ENCODE peak calls at places on chromosomes 3 and 15, in ten cellular contexts. F is HCT116; S is OCI-LY7; Z is neural progenitor cell; M is cardiac muscle cell; Y is GM23248; X is esophagus muscularis mucosa; B is RWPE1; P is A673; D is CD4-positive, CD25-positive, alpha-beta regulatory T cell. T is an unnamed sample.

GRCh38 chr3:13623101-13623654 is 74.3 kb downstream of the FBLN2 start:
- DNase-seq in F (no peak), S (no peak), Z (peak), M (peak), Y (no peak), X (no peak), B (peak), P (no peak), D (no peak), T (no peak)

GRCh38 chr3:151431940-151432339 is 28.9 kb downstream of the IGSF10 start:
- DNase-seq in F (no peak), S (no peak), Z (no peak), M (peak), Y (peak), X (peak), B (no peak), P (no peak), D (no peak), T (peak)

GRCh38 chr15:52438047-52438446 is 90.6 kb downstream of the MYO5A start:
- DNase-seq in F (no peak), S (no peak), Z (no peak), M (no peak), Y (no peak), X (no peak), B (no peak), P (no peak), D (no peak), T (no peak)

GRCh38 chr15:59349715-59350420 is 22.8 kb downstream of the MYO1E start:
- DNase-seq in F (peak), S (no peak), Z (no peak), M (no peak), Y (peak), X (no peak), B (peak), P (no peak), D (no peak), T (peak)

GRCh38 chr15:80691575-80691974 is 3.5 kb upstream of the ABHD17C start:
- DNase-seq in F (no peak), S (no peak), Z (no peak), M (no peak), Y (no peak), X (no peak), B (no peak), P (no peak), D (no peak), T (no peak)

GRCh38 chr3:52177701-52178042 is 20.3 kb upstream of the ALAS1 start:
- DNase-seq in F (no peak), S (no peak), Z (no peak), M (no peak), Y (no peak), X (no peak), B (no peak), P (no peak), D (no peak), T (no peak)

GRCh38 chr15:26889298-26889898 is 22.5 kb downstream of the GABRA5 start:
- DNase-seq in F (peak), S (peak), Z (peak), M (peak), Y (peak), X (peak), B (peak), P (peak), D (peak), T (peak)

GRCh38 chr15:61063875-61064320 is 165.2 kb downstream of the RORA start:
- DNase-seq in F (no peak), S (no peak), Z (no peak), M (no peak), Y (no peak), X (no peak), B (peak), P (no peak), D (no peak), T (no peak)

GRCh38 chr3:173371848-173372487 is 25.6 kb upstream of the NLGN1 start:
- DNase-seq in F (no peak), S (no peak), Z (peak), M (peak), Y (peak), X (no peak), B (peak), P (peak), D (no peak), T (peak)

GRCh38 chr15:95409924-95410323 is 920.6 kb upstream of the NR2F2 start:
- DNase-seq in F (no peak), S (no peak), Z (no peak), M (no peak), Y (no peak), X (no peak), B (no peak), P (no peak), D (no peak), T (peak)

GRCh38 chr15:63054281-63054683 is 11.7 kb downstream of the TPM1 start:
- DNase-seq in F (no peak), S (no peak), Z (no peak), M (no peak), Y (peak), X (no peak), B (no peak), P (no peak), D (no peak), T (no peak)

GRCh38 chr3:41102053-41102556 is 97.2 kb upstream of the CTNNB1 start:
- DNase-seq in F (no peak), S (no peak), Z (no peak), M (no peak), Y (no peak), X (no peak), B (peak), P (no peak), D (no peak), T (no peak)

GRCh38 chr3:58074997-58075396 is 66.8 kb downstream of the FLNB start:
- DNase-seq in F (no peak), S (no peak), Z (no peak), M (no peak), Y (no peak), X (no peak), B (no peak), P (no peak), D (peak), T (no peak)

GRCh38 chr3:186360779-186361178 is 1.3 kb downstream of the DGKG start:
- DNase-seq in F (no peak), S (no peak), Z (peak), M (peak), Y (no peak), X (peak), B (no peak), P (no peak), D (no peak), T (no peak)

GRCh38 chr3:160210799-160211221 is 14.4 kb upstream of the C3orf80 start:
- DNase-seq in F (peak), S (no peak), Z (no peak), M (no peak), Y (peak), X (no peak), B (peak), P (peak), D (no peak), T (peak)

GRCh38 chr15:71447328-71448250 is 332.3 kb downstream of the THSD4 start:
- DNase-seq in F (peak), S (no peak), Z (no peak), M (no peak), Y (peak), X (no peak), B (peak), P (no peak), D (no peak), T (peak)

GRCh38 chr15:44435893-44436667 is 8.7 kb downstream of the CTDSPL2 start:
- DNase-seq in F (no peak), S (no peak), Z (no peak), M (no peak), Y (peak), X (no peak), B (peak), P (no peak), D (no peak), T (peak)

GRCh38 chr3:116263842-116264545 is 181.3 kb downstream of the LSAMP start:
- DNase-seq in F (no peak), S (no peak), Z (no peak), M (no peak), Y (peak), X (no peak), B (no peak), P (no peak), D (no peak), T (peak)

GRCh38 chr15:64426845-64427465 is 33.4 kb upstream of the ZNF609 start:
- DNase-seq in F (peak), S (peak), Z (peak), M (peak), Y (peak), X (no peak), B (no peak), P (peak), D (peak), T (peak)

GRCh38 chr3:11168881-11169805 is 14.8 kb downstream of the HRH1 start:
- DNase-seq in F (no peak), S (no peak), Z (no peak), M (no peak), Y (no peak), X (no peak), B (no peak), P (no peak), D (no peak), T (peak)

GRCh38 chr3:113223831-113224240 is 12.5 kb downstream of the BOC start:
- DNase-seq in F (no peak), S (no peak), Z (no peak), M (no peak), Y (no peak), X (peak), B (no peak), P (no peak), D (no peak), T (peak)

GRCh38 chr3:13543251-13543650 is 5.7 kb upstream of the FBLN2 start:
- DNase-seq in F (no peak), S (no peak), Z (no peak), M (no peak), Y (peak), X (no peak), B (peak), P (no peak), D (no peak), T (peak)

GRCh38 chr3:64801856-64802255 is 114.1 kb upstream of the ADAMTS9 start:
- DNase-seq in F (no peak), S (no peak), Z (no peak), M (no peak), Y (no peak), X (no peak), B (no peak), P (no peak), D (no peak), T (no peak)

GRCh38 chr3:23113455-23114171 is 89.5 kb upstream of the UBE2E2 start:
- DNase-seq in F (no peak), S (no peak), Z (no peak), M (no peak), Y (peak), X (no peak), B (peak), P (no peak), D (no peak), T (peak)

GRCh38 chr15:37933685-37934084 is 755 bp upstream of the TMCO5A start:
- DNase-seq in F (no peak), S (no peak), Z (no peak), M (no peak), Y (peak), X (no peak), B (no peak), P (no peak), D (no peak), T (peak)

GRCh38 chr3:158260392-158260791 is 150.5 kb downstream of the RSRC1 start:
- DNase-seq in F (no peak), S (no peak), Z (no peak), M (peak), Y (no peak), X (no peak), B (no peak), P (no peak), D (no peak), T (peak)

GRCh38 chr15:94075349-94075748 is 156.0 kb upstream of the MCTP2 start:
- DNase-seq in F (no peak), S (no peak), Z (no peak), M (no peak), Y (peak), X (peak), B (no peak), P (peak), D (no peak), T (peak)

GRCh38 chr3:156433138-156433537 is 121.8 kb downstream of the SSR3 start:
- DNase-seq in F (no peak), S (no peak), Z (no peak), M (no peak), Y (peak), X (no peak), B (no peak), P (no peak), D (no peak), T (peak)

GRCh38 chr15:93997071-93997658 is 234.2 kb upstream of the MCTP2 start:
- DNase-seq in F (peak), S (peak), Z (peak), M (peak), Y (peak), X (no peak), B (peak), P (peak), D (no peak), T (peak)

GRCh38 chr3:151971814-151972579 is 98.6 kb downstream of the SUCNR1 start:
- DNase-seq in F (peak), S (no peak), Z (no peak), M (peak), Y (no peak), X (no peak), B (no peak), P (no peak), D (no peak), T (no peak)

GRCh38 chr3:150235799-150236198 is 172.3 kb upstream of the TSC22D2 start:
- DNase-seq in F (no peak), S (no peak), Z (no peak), M (peak), Y (peak), X (no peak), B (no peak), P (no peak), D (no peak), T (peak)

DNA sequence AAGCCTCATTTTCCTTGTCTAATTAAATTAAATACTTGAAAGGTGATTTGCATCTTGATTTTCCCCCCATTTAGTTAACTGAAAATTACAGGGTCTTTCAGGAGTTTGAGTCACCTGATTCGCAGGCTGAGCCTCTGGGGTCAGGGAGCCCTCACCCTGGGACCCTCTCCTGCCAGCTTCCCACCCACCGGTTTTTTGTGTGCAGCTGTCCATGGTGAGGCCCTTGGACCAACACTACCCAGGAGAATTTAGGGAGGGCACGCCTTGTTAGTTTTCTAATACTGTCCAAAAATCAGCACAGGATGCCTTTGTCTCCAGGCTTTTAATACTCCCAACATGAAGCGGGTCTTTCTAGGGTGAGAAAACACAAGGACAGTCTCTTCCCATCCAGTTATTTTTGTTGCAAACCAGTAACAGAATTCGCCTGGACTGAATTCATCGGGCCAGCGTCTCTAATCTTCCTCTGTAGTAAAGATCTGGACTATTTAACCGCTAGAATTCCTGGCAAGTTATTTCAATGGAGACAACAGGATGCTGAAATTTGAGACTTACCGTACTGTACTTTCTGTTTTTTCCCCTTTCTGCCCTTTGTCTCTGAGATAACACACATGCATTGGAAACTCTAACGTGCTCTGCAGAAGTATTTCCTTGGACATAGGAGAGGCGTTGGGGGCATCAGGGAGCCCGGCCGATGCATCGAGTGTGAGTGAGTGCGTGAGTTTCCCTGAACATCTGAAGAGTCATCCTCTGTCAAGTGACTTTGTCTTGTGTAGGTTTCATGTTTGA is 61.4 kb downstream of the ASB7 start:
- DNase-seq in F (no peak), S (no peak), Z (no peak), M (no peak), Y (no peak), X (peak), B (no peak), P (no peak), D (no peak), T (peak)
- H3K27ac ChIP-seq in F (no peak), S (no peak), Z (peak), M (no peak), Y (no peak), X (no peak), B (no peak), P (no peak), D (no peak), T (no peak)

DNA sequence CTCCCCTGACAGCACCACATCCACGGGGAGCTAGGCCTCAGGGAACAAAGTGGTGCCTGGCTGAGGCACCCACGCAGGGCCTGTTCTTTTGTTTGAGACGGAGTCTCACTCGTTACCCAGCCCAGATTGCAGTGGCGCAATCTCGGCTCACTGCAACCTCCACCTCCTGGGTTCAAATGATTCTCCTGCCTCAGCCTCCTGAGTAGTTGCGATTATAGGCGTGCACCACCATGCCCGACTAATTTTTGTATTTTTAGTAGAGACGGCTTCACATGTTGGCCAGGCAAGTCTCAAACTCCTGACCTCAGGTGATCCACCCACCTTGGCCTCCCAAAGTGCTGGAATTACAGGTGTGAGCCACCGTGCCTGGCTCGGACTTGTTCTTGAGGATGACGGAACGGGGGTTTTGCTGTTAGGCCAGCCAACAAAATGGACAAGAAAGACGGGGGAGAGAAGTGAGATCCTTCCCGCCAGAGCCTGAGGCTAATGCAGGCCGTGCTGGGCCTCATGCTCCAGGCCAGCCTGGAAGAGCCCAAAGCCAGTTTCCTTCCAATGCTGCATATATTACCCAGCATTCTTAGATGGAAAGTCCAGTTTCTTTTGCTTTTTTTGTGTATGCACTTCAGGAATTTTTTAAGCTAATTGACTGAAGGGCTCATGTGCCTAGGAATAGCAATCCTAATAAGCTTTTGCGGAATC is 28.1 kb upstream of the FURIN start:
- DNase-seq in F (no peak), S (no peak), Z (no peak), M (no peak), Y (no peak), X (no peak), B (no peak), P (no peak), D (no peak), T (no peak)
- H3K27ac ChIP-seq in F (no peak), S (peak), Z (peak), M (no peak), Y (no peak), X (no peak), B (peak), P (peak), D (no peak), T (no peak)

DNA sequence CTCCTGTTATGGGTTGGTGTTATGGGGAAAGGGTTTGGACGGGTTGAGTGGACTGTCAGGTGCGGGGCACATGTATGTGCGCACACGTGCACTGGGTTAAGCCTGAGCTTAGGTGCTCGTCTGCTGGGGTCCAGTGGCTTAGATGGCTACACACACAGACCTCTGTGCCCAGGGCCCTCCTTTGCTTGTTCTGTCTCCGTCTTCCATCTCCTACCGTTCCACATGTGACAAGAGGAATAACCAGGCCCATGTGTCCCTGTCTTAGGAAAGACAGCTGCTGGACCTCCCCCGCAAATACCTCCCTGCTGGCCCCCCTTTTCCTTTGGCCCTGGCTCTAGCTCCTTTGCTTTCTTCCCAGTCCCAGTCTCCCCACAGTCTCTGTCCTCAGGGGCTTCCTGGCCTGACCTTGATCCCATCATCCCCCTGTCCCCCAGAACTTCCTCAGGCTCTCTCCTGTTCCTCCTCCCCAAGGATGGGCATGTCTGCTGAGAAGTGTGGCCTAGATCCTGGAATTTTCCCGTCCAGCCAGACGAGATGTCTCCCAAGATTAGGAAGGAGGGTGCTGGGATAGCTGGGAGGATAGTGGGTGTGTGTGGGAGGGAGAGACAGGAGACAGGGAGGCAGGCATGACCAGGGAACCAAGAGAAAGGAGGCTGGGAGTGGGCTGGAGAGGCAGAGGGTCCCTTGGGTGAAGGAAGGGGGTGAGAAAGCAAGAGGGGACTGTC is 805 bp upstream of the THPO start:
- DNase-seq in F (no peak), S (no peak), Z (no peak), M (no peak), Y (no peak), X (no peak), B (no peak), P (no peak), D (no peak), T (no peak)
- H3K27ac ChIP-seq in F (no peak), S (no peak), Z (no peak), M (no peak), Y (no peak), X (peak), B (no peak), P (no peak), D (no peak), T (no peak)

GRCh38 chr3:99544819-99545281 is 93.5 kb upstream of the COL8A1 start:
- DNase-seq in F (no peak), S (no peak), Z (no peak), M (no peak), Y (peak), X (no peak), B (no peak), P (no peak), D (no peak), T (peak)

GRCh38 chr3:99543796-99544195 is 94.6 kb upstream of the COL8A1 start:
- DNase-seq in F (no peak), S (no peak), Z (no peak), M (no peak), Y (no peak), X (no peak), B (no peak), P (no peak), D (no peak), T (no peak)

GRCh38 chr3:99542771-99543518 is 95.4 kb upstream of the COL8A1 start:
- DNase-seq in F (no peak), S (no peak), Z (no peak), M (no peak), Y (no peak), X (no peak), B (peak), P (no peak), D (no peak), T (no peak)

GRCh38 chr3:99548674-99549073 is 89.7 kb upstream of the COL8A1 start:
- DNase-seq in F (no peak), S (no peak), Z (no peak), M (no peak), Y (no peak), X (no peak), B (no peak), P (no peak), D (no peak), T (no peak)

GRCh38 chr3:99545941-99546580 is 92.3 kb upstream of the COL8A1 start:
- DNase-seq in F (no peak), S (no peak), Z (no peak), M (no peak), Y (no peak), X (no peak), B (no peak), P (no peak), D (no peak), T (peak)
- H3K27ac ChIP-seq in F (no peak), S (no peak), Z (no peak), M (no peak), Y (no peak), X (peak), B (no peak), P (no peak), D (no peak), T (no peak)